ENCODE peak calls at places on chromosomes 1 and 21, in four cellular contexts. T is mammary epithelial cell, E is fibroblast of lung, R is astrocyte. L is an unnamed sample.

GRCh38 chr1:21926065-21926464 is 11.0 kb downstream of the HSPG2 start:
- DNase-seq in T (no peak), E (no peak), R (no peak), L (no peak)

GRCh38 chr21:31630062-31630711 is 29.3 kb upstream of the SOD1 start:
- DNase-seq in R (peak; percentile 88), T (peak; percentile 98), E (peak; percentile 96), L (peak; percentile 28)

GRCh38 chr1:12059722-12060464 is 3.2 kb upstream of the TNFRSF8 start:
- DNase-seq in T (no peak), R (no peak), E (no peak), L (no peak)

GRCh38 chr1:59604191-59604590 is 210.6 kb upstream of the HOOK1 start:
- DNase-seq in T (no peak), E (no peak), R (peak; percentile 25), L (no peak)

GRCh38 chr1:41516168-41516961 is 31.9 kb upstream of the EDN2 start:
- DNase-seq in E (peak; percentile 87), R (peak; percentile 56), T (peak; percentile 71), L (peak; percentile 90)

GRCh38 chr1:175040324-175040910 is 17.2 kb upstream of the MRPS14 start:
- DNase-seq in T (no peak), R (no peak), E (no peak), L (no peak)

GRCh38 chr1:235503333-235504121 is 725 bp downstream of the B3GALNT2 start:
- DNase-seq in E (peak; percentile 62), R (peak; percentile 39), T (peak; percentile 56), L (peak; percentile 30)

GRCh38 chr1:65209005-65209885 is 61.2 kb downstream of the AK4 start:
- DNase-seq in E (peak; percentile 65), T (peak; percentile 30), R (peak; percentile 12), L (peak; percentile 48)

GRCh38 chr1:177753655-177754054 is 216.2 kb downstream of the SEC16B start:
- DNase-seq in T (no peak), E (no peak), R (no peak), L (peak; percentile 86)

GRCh38 chr1:9087411-9087810 is 18.0 kb upstream of the SLC2A5 start:
- DNase-seq in T (no peak), R (no peak), E (no peak), L (no peak)

GRCh38 chr1:3822421-3822820 is 26.1 kb upstream of the LRRC47 start:
- DNase-seq in E (no peak), T (no peak), R (no peak), L (no peak)

GRCh38 chr1:3824650-3825049 is 28.4 kb upstream of the LRRC47 start:
- DNase-seq in R (no peak), E (no peak), T (no peak), L (no peak)

GRCh38 chr1:3831689-3832088 is 25.3 kb downstream of the CEP104 start:
- DNase-seq in E (no peak), T (no peak), R (no peak), L (no peak)

GRCh38 chr1:3821934-3822307 is 25.6 kb upstream of the LRRC47 start:
- DNase-seq in R (no peak), E (no peak), T (no peak), L (no peak)

DNA sequence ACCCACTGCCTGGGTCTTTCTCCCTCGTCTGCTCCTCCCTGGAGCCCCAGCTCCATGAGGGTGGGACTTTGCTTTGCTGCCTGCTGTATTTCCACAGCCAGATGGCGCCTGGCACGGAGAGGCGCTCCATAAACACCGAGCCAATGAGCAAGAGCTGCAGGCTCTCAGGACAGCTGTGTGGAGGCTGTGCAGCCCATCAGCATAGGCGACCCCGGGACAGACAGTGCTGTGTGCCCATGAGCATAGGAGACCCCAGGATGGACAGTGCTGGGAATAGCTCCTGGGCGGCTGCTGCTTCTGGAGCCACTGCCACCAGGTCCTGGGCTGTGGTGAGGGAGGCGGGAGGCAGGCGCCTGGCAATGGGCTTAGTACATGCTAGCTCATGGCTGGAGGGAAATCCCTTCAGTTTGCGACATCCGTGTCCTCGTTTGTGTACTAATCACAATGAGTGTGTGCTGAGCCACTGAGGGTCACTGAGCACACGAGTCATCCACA is 29.2 kb downstream of the CEP104 start:
- DNase-seq in E (peak; percentile 3), T (no peak), R (no peak), L (no peak)
- H3K27ac ChIP-seq in E (no peak overlapping the region), T (no peak overlapping the region), R (no peak overlapping the region), L (no peak overlapping the region)

GRCh38 chr21:20971296-20971921 is 26.8 kb upstream of the NCAM2 start:
- DNase-seq in T (no peak), E (peak; percentile 74), R (peak; percentile 39), L (peak; percentile 81)
- TF ChIP-seq CTCF in T (peak; percentile 10), E (peak; percentile 42), R (peak; percentile 54), L (peak; percentile 70)

GRCh38 chr1:93908394-93909145 is 660 bp downstream of the GCLM start:
- DNase-seq in T (peak; percentile 43), E (no peak), R (no peak), L (peak; percentile 34)
- TF ChIP-seq EZH2 in T (no peak), E (no peak), R (no peak), L (no peak)

DNA sequence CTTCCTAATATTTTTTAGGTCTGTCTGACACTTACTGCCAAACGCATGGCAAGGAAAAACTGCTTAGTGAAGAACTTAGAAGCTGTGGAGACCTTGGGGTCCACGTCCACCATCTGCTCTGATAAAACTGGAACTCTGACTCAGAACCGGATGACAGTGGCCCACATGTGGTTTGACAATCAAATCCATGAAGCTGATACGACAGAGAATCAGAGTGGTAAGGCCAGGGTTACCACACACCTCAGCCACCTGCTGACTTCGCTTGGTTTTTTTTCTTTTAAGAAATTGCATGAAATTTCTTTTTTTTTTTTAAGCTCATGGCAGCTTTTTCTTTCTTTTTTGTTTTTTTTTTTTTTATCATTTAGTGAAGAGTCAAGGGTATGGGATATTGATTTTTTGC is 17.2 kb downstream of the ATP1A1 start:
- DNase-seq in T (no peak), E (no peak), R (no peak), L (no peak)
- H3K27ac ChIP-seq in T (no peak overlapping the region), E (no peak overlapping the region), R (no peak overlapping the region), L (peak overlapping the region; percentile 55)

DNA sequence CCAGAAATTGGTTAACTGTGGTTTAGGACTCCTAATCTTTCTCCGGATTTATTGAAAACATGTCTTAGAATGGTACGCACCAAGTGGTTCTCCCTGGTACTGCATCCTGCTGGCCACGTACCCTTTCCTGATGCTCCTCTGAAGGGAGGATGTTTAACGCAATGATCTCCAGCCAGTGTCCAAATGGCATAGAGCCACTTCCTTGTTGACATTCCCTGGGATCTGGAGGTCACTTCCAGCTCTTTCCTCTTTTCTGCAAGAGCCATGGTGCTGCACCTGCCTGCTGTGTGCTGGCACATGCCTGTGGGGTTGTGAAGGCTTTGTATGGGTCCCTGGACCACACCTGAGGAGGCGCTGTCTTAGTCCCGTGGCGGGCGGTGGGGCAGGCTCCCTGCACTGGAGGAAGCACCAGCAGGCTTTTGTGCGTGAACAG is 53.9 kb downstream of the GALNT2 start:
- DNase-seq in E (peak; percentile 47), R (no peak), T (no peak), L (peak; percentile 40)
- TF ChIP-seq CTCF in E (peak; percentile 51), R (peak; percentile 57), T (peak; percentile 61), L (peak; percentile 58)

GRCh38 chr1:223364685-223365382 is 858 bp upstream of the SUSD4 start:
- DNase-seq in T (no peak), E (no peak), R (no peak), L (peak; percentile 7)
- TF ChIP-seq EZH2 in T (peak; percentile 81), E (peak; percentile 95), R (peak; percentile 90), L (no peak)